ENCODE peak calls at places on chromosomes 13 and 19, in eight cellular contexts. Y is psoas muscle, P is mucosa of descending colon, E is endodermal cell, J is IMR-90, N is A549, C is upper lobe of left lung, V is suprapubic skin. K is an unnamed sample. For H3K4me1, the result is how much of the 10 kb centered on the place peaks cover.

GRCh38 chr13:48976677-48977625 is 1.2 kb downstream of the FNDC3A start:
- DNase-seq in Y (no peak), P (no peak), E (no peak), J (no peak), N (peak), C (no peak), V (no peak), K (no peak)

GRCh38 chr13:105035092-105035491 is 1500.4 kb downstream of the EFNB2 start:
- DNase-seq in Y (no peak), P (no peak), E (no peak), J (no peak), N (no peak), C (no peak), V (no peak), K (no peak)

GRCh38 chr19:31356587-31357314 is 7.5 kb upstream of the TSHZ3 start:
- DNase-seq in Y (peak), P (no peak), E (peak), J (no peak), N (no peak), C (peak), V (no peak), K (peak)

GRCh38 chr19:38265213-38265861 is 964 bp downstream of the SPINT2 start:
- DNase-seq in Y (no peak), P (peak), E (peak), J (no peak), N (peak), C (peak), V (no peak), K (no peak)

GRCh38 chr13:90068658-90069057 is 1278.8 kb upstream of the MIR17HG start:
- DNase-seq in Y (no peak), P (no peak), E (no peak), J (no peak), N (no peak), C (no peak), V (no peak), K (no peak)

GRCh38 chr19:4277051-4277700 is 1.9 kb upstream of the SHD start:
- DNase-seq in Y (no peak), P (no peak), E (no peak), J (no peak), N (no peak), C (no peak), V (no peak), K (peak)

GRCh38 chr13:59178344-59178743 is 985.4 kb downstream of the DIAPH3 start:
- DNase-seq in Y (no peak), P (no peak), E (peak), J (peak), N (no peak), C (no peak), V (no peak), K (peak)

GRCh38 chr13:71493189-71493588 is 373.8 kb downstream of the DACH1 start:
- DNase-seq in Y (no peak), P (no peak), E (no peak), J (no peak), N (no peak), C (no peak), V (no peak), K (no peak)

GRCh38 chr19:13505761-13506549 is at the start of gene CACNA1A:
- DNase-seq in Y (no peak), P (no peak), E (peak), J (peak), N (no peak), C (no peak), V (no peak), K (no peak)

GRCh38 chr19:29454109-29454508 is 71.7 kb upstream of the VSTM2B start:
- DNase-seq in Y (no peak), P (peak), E (peak), J (no peak), N (no peak), C (no peak), V (no peak), K (no peak)

GRCh38 chr19:46210634-46211033 is 18.9 kb upstream of the IGFL1 start:
- DNase-seq in Y (no peak), P (no peak), E (no peak), J (no peak), N (no peak), C (no peak), V (no peak), K (no peak)

GRCh38 chr13:32443111-32443510 is 15.2 kb upstream of the N4BP2L1 start:
- DNase-seq in Y (no peak), P (no peak), E (no peak), J (peak), N (peak), C (no peak), V (no peak), K (peak)

GRCh38 chr13:21014666-21015170 is 46.7 kb downstream of the LATS2 start:
- DNase-seq in Y (peak), P (no peak), E (no peak), J (peak), N (peak), C (no peak), V (no peak), K (no peak)

DNA sequence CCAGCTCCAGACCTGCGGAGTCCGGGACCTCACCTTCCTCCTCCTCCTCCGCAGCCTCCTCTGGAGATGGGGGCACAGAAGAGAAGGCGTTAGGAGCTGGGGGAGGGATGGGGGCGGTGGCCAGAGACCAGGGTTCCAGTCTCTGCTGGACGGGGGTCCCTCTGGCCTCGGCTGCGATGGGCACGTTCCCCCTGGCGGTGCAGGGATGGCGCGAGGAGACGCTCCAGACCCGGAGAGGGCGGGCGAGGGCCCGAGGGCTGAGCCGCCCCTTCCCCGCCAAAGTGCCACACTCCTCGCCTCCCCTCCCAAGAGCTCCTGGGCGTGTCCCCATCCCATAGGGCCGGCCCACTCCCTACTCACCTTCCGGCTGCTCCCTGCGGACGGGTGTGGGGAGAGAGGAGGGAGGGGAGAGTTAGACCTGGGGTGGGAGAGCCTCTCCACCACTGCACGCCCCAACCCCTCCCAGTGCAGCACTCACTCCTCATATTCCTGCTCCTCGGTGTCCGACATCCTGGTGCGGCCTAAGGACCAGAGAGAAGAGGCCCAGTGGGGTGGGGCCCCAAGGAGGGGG is 2.3 kb downstream of the TNNT1 start:
- DNase-seq in Y (no peak), P (no peak), E (peak), J (no peak), N (peak), C (no peak), V (no peak), K (peak)
- H3K4me3 ChIP-seq in Y (peak), P (no peak), E (peak), J (no peak), N (peak), C (no peak), V (peak), K (peak)

GRCh38 chr19:49420227-49420626 is 3.0 kb downstream of the PTH2 start:
- DNase-seq in Y (no peak), P (no peak), E (no peak), J (no peak), N (no peak), C (no peak), V (no peak), K (no peak)

GRCh38 chr19:49419173-49419572 is 4.1 kb downstream of the PTH2 start:
- DNase-seq in Y (no peak), P (no peak), E (no peak), J (no peak), N (no peak), C (no peak), V (no peak), K (no peak)

GRCh38 chr19:49421878-49422202 is 1.4 kb downstream of the PTH2 start:
- DNase-seq in Y (no peak), P (no peak), E (no peak), J (no peak), N (no peak), C (no peak), V (no peak), K (no peak)

GRCh38 chr19:49422407-49423277 is 599 bp downstream of the PTH2 start:
- DNase-seq in Y (peak), P (no peak), E (peak), J (peak), N (peak), C (no peak), V (no peak), K (peak)

DNA sequence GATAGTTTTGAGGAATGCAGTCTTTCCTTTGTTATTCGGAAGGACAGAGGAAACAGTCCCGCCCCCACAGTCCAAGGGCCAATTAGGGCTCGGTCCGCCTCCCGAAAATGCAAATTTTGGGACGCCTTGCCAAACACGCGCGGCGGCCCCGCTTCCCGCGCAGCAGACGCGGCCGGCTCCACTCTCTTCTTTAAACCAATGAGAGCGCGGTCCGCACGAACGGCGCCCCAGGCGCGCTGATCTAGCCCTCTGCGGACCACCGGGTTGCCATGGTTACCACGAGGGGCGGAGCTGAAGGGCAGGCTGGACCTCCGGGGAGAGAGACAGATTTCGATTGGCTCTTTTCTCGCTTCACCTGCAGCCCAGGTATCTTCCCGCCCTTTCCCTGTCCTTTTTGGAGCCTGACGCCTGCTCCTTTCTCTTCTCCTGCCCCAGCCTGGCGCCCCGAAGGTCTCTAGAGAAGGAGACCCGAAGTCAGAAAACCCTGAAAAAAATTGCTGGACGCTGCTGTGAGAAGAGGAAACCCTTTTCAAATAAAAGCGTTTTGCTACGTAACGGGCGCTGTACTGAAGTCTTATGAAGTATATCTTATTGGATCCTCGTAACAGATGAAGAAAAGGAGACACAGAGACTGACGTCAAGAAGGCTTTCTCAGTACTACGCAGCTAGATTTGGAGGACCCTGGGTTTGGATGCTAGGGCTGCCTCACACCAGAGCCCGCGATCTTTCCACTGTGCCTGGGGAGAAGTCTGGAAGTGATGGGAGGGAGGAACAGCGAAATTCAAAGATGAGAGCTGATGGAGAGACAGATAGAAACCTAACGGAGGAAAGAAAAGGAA is 2.0 kb downstream of the PTH2 start:
- DNase-seq in Y (peak), P (no peak), E (peak), J (peak), N (no peak), C (peak), V (no peak), K (peak)
- H3K4me1 ChIP-seq in Y (under half), P (under half), E (under half), J (under half), N (under half), C (under half), V (under half), K (under half)

DNA sequence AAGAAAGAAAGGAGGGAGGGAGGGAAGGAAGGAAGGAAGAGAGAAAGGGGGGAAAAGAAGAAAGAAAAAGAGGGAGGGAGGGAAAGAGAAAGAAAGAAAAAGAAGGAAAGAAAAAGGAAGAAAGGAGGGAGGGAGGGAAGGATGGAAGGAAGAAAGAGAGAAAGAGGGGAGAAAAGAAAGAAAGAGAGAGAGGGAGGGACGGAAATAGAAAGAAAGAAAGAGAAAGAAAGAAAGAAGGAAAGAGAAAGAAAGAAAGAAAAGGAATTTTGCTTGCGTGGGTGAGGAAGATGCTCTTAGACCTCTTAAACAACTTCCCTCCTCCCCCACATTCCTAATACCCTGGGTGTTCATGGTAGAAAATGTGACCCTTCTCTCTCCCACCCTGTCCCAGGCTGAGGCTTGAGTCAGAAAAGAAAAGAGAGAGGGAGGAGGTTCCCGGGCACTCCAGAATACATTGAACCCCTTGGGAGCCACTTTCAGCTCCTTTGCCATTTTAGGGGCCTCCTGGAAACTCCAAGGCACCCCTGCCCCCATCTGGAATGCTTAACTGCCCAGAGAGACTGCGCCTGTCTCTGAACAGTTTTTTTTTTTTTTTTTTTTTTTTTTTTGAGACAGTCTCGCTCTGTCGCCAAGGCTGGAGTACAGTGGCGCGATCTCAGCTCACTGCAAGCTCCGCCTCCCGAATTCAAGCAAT is 9.2 kb upstream of the KANK3 start:
- DNase-seq in Y (no peak), P (peak), E (no peak), J (peak), N (no peak), C (no peak), V (peak), K (peak)
- H3K4me3 ChIP-seq in Y (peak), P (no peak), E (no peak), J (peak), N (no peak), C (no peak), V (no peak), K (no peak)

DNA sequence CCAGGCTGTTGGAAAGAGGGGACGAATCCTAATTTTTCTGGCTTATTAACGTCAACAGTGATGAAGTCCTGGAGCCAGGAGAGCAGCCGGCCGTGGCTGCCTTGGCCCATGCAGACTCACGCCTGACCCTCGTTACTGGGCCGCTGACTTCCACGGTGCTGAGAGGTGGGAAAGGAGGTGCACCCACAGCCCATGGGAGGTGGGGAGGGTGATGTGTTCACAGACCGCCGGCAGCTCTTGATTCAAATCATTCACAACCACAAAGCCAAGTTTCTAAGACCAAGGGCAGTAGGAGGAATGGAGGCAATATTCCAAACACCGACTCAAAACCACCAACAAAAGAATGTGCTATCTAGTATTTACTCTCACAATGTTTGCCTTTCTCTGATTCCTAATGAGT is 24.3 kb downstream of the COL4A2 start:
- DNase-seq in Y (no peak), P (no peak), E (no peak), J (peak), N (no peak), C (no peak), V (no peak), K (no peak)
- H3K4me1 ChIP-seq in Y (under half), P (under half), E (under half), J (half or more), N (under half), C (under half), V (under half), K (under half)

GRCh38 chr19:47512948-47513319 is 1.9 kb downstream of the NAPA start:
- DNase-seq in Y (no peak), P (no peak), E (peak), J (no peak), N (no peak), C (no peak), V (no peak), K (no peak)
- H3K4me3 ChIP-seq in Y (peak), P (no peak), E (peak), J (no peak), N (peak), C (peak), V (peak), K (no peak)

GRCh38 chr13:46173656-46174055 is 8.3 kb downstream of the LCP1 start:
- DNase-seq in Y (no peak), P (no peak), E (no peak), J (no peak), N (no peak), C (no peak), V (no peak), K (no peak)
- H3K4me1 ChIP-seq in Y (under half), P (under half), E (under half), J (under half), N (under half), C (under half), V (under half), K (under half)

DNA sequence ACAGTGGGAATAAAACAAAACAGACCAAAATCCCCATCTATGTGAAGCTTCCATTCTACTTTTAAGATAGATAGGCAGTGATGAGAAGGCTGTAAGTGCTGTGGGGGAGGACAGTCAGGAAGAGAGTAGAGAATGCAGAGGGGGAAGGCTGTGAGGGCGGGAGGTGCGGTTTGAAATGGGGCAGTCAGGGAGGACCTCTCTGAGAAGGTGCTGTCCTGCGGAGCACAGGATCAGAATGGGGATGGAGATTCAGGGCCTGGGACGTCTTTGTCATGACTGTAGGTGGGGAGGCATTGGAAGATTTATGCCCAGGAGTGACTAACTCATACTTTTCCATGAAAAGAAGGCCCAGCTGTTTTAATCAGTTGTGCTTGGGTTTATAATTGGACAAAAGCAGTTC is 3.9 kb upstream of the GPR183 start:
- DNase-seq in Y (no peak), P (no peak), E (no peak), J (peak), N (no peak), C (no peak), V (no peak), K (no peak)
- H3K4me3 ChIP-seq in Y (no peak), P (no peak), E (no peak), J (no peak), N (no peak), C (no peak), V (no peak), K (no peak)

GRCh38 chr13:97436845-97437244 is 2.9 kb downstream of the RAP2A start:
- DNase-seq in Y (no peak), P (no peak), E (no peak), J (no peak), N (no peak), C (no peak), V (no peak), K (no peak)
- H3K4me1 ChIP-seq in Y (under half), P (under half), E (under half), J (under half), N (under half), C (under half), V (under half), K (under half)

GRCh38 chr13:113855931-113856715 is 7.8 kb downstream of the GAS6 start:
- DNase-seq in Y (no peak), P (peak), E (peak), J (no peak), N (no peak), C (no peak), V (peak), K (no peak)
- H3K4me3 ChIP-seq in Y (peak), P (no peak), E (no peak), J (no peak), N (no peak), C (no peak), V (no peak), K (no peak)

GRCh38 chr13:99959538-99960230 is 11.9 kb downstream of the ZIC5 start:
- DNase-seq in Y (no peak), P (no peak), E (peak), J (no peak), N (no peak), C (no peak), V (no peak), K (no peak)

GRCh38 chr13:99958402-99959126 is 13.0 kb downstream of the ZIC5 start:
- DNase-seq in Y (no peak), P (no peak), E (peak), J (no peak), N (no peak), C (no peak), V (no peak), K (no peak)

GRCh38 chr13:99960663-99961440 is 10.7 kb downstream of the ZIC5 start:
- DNase-seq in Y (no peak), P (no peak), E (no peak), J (no peak), N (no peak), C (no peak), V (no peak), K (no peak)

GRCh38 chr13:99956473-99957349 is 14.9 kb downstream of the ZIC5 start:
- DNase-seq in Y (peak), P (no peak), E (peak), J (no peak), N (no peak), C (no peak), V (no peak), K (no peak)

GRCh38 chr13:99959127-99959529 is 12.4 kb downstream of the ZIC5 start:
- DNase-seq in Y (no peak), P (no peak), E (no peak), J (no peak), N (no peak), C (no peak), V (no peak), K (no peak)
- H3K4me1 ChIP-seq in Y (under half), P (under half), E (under half), J (under half), N (under half), C (under half), V (under half), K (under half)

K was measured in HAP-1.